ENCODE peak calls at places on chromosome 13, in nine cellular contexts. O, I, B, V, A, T, N, L and S are unnamed samples. For H3K27me3, the result is how much of the 10 kb centered on the place peaks cover.

GRCh38 chr13:45331123-45331619 is 9.8 kb downstream of the TPT1 start:
- DNase-seq in A (no peak), O (no peak), N (no peak), B (no peak), T (no peak), L (no peak), I (no peak), V (no peak), S (no peak)

GRCh38 chr13:31204592-31204991 is 4.8 kb downstream of the B3GLCT start:
- DNase-seq in I (no peak), V (peak), T (no peak), B (peak), O (no peak), L (no peak), A (peak), N (no peak), S (no peak)

GRCh38 chr13:113918580-113918979 is 54.7 kb upstream of the GAS6 start:
- DNase-seq in V (no peak), B (no peak), I (peak), T (peak), A (no peak), O (no peak), L (peak), N (no peak), S (no peak)

GRCh38 chr13:83796364-83796763 is 85.9 kb downstream of the SLITRK1 start:
- DNase-seq in O (no peak), T (no peak), V (no peak), I (no peak), N (no peak), B (no peak), A (no peak), L (no peak), S (no peak)

GRCh38 chr13:26460652-26461051 is 96.8 kb upstream of the WASF3 start:
- DNase-seq in L (no peak), O (no peak), A (no peak), T (no peak), B (no peak), I (no peak), V (no peak), N (peak), S (no peak)

GRCh38 chr13:106818971-106819370 is 251.0 kb upstream of the ARGLU1 start:
- DNase-seq in L (no peak), N (no peak), B (no peak), O (no peak), T (no peak), V (no peak), A (no peak), I (no peak), S (no peak)

GRCh38 chr13:50323440-50324070 is 308.3 kb downstream of the KCNRG start:
- DNase-seq in T (no peak), I (no peak), B (peak), A (peak), O (no peak), N (no peak), V (no peak), L (no peak), S (peak)

GRCh38 chr13:24042710-24043440 is 117.6 kb upstream of the SPATA13 start:
- DNase-seq in A (no peak), N (no peak), L (no peak), I (no peak), T (no peak), V (no peak), B (no peak), O (no peak), S (no peak)

GRCh38 chr13:73341748-73342147 is 282.9 kb downstream of the KLF5 start:
- DNase-seq in V (no peak), T (no peak), A (no peak), L (no peak), I (no peak), O (no peak), N (no peak), B (peak), S (no peak)

GRCh38 chr13:72290962-72291681 is 424.1 kb upstream of the DACH1 start:
- DNase-seq in T (no peak), B (peak), V (no peak), O (no peak), I (no peak), L (no peak), N (no peak), A (peak), S (no peak)

GRCh38 chr13:93496985-93497673 is 270.5 kb downstream of the GPC6 start:
- DNase-seq in O (no peak), L (no peak), I (no peak), A (no peak), T (no peak), B (no peak), N (no peak), V (no peak), S (no peak)

GRCh38 chr13:43782686-43783085 is 4.1 kb downstream of the ENOX1 start:
- DNase-seq in T (no peak), I (no peak), A (no peak), O (no peak), L (no peak), B (no peak), N (no peak), V (no peak), S (no peak)

GRCh38 chr13:39688699-39689405 is 33.4 kb downstream of the COG6 start:
- DNase-seq in T (no peak), L (no peak), V (no peak), O (peak), I (no peak), A (no peak), N (no peak), B (no peak), S (no peak)

GRCh38 chr13:31208554-31209122 is 8.9 kb downstream of the B3GLCT start:
- DNase-seq in N (no peak), I (no peak), A (no peak), L (no peak), T (no peak), V (no peak), O (no peak), B (no peak), S (no peak)

GRCh38 chr13:26482451-26483197 is 74.9 kb upstream of the WASF3 start:
- DNase-seq in O (peak), T (peak), N (no peak), V (peak), A (no peak), I (peak), L (peak), B (peak), S (no peak)

GRCh38 chr13:95536629-95537241 is 15.8 kb upstream of the CLDN10 start:
- DNase-seq in O (no peak), V (no peak), A (no peak), I (no peak), B (peak), T (no peak), N (no peak), L (no peak), S (no peak)

GRCh38 chr13:114019367-114019766 is 45.5 kb upstream of the C13orf46 start:
- DNase-seq in B (no peak), O (no peak), A (no peak), I (no peak), L (no peak), N (no peak), T (no peak), V (peak), S (no peak)

GRCh38 chr13:40145139-40145538 is 489.7 kb downstream of the COG6 start:
- DNase-seq in B (no peak), L (no peak), I (no peak), N (no peak), T (no peak), O (no peak), V (no peak), A (no peak), S (no peak)

GRCh38 chr13:113616991-113617749 is 32.6 kb downstream of the TFDP1 start:
- DNase-seq in T (no peak), A (no peak), O (no peak), N (no peak), V (no peak), B (no peak), L (no peak), I (no peak), S (no peak)

GRCh38 chr13:29925457-29925856 is 75.0 kb upstream of the UBL3 start:
- DNase-seq in I (peak), A (no peak), V (no peak), O (no peak), L (peak), B (peak), T (peak), N (peak), S (no peak)

GRCh38 chr13:33927315-33927714 is 109.4 kb downstream of the RFC3 start:
- DNase-seq in T (no peak), B (peak), N (no peak), V (no peak), O (no peak), I (no peak), L (no peak), A (no peak), S (no peak)

GRCh38 chr13:33218020-33218419 is 67.5 kb downstream of the STARD13 start:
- DNase-seq in T (no peak), B (peak), N (no peak), V (no peak), L (no peak), O (no peak), I (no peak), A (no peak), S (no peak)

GRCh38 chr13:50208826-50209335 is 193.6 kb downstream of the KCNRG start:
- DNase-seq in A (no peak), L (peak), N (peak), T (no peak), B (peak), I (no peak), V (peak), O (peak), S (peak)

GRCh38 chr13:24225062-24225461 is 64.5 kb downstream of the SPATA13 start:
- DNase-seq in I (no peak), N (no peak), B (no peak), A (no peak), V (no peak), O (no peak), T (no peak), L (no peak), S (no peak)

GRCh38 chr13:101711307-101712025 is 259.0 kb downstream of the ITGBL1 start:
- DNase-seq in N (no peak), A (no peak), T (no peak), B (no peak), L (no peak), V (no peak), I (no peak), O (no peak), S (no peak)

GRCh38 chr13:83325454-83325853 is 556.8 kb downstream of the SLITRK1 start:
- DNase-seq in L (no peak), T (no peak), V (no peak), A (no peak), O (no peak), I (no peak), N (no peak), B (peak), S (peak)

GRCh38 chr13:67977081-67977480 is 746.9 kb upstream of the PCDH9 start:
- DNase-seq in I (no peak), B (no peak), V (no peak), N (no peak), O (no peak), L (no peak), A (no peak), T (no peak), S (no peak)

GRCh38 chr13:74575729-74576125 is 441.5 kb upstream of the KLF12 start:
- DNase-seq in V (peak), A (no peak), L (peak), N (peak), I (peak), O (peak), B (peak), T (no peak), S (no peak)

GRCh38 chr13:112212533-112212932 is 145.6 kb downstream of the SOX1 start:
- DNase-seq in L (no peak), O (no peak), I (no peak), A (no peak), V (no peak), B (no peak), N (no peak), T (no peak), S (no peak)
- H3K27me3 ChIP-seq in L (under half), O (under half), I (under half), A (under half), V (under half), B (under half), N (under half), T (under half), S (under half)

GRCh38 chr13:111049791-111050538 is 65.1 kb upstream of the ARHGEF7 start:
- DNase-seq in O (no peak), T (no peak), A (no peak), L (peak), V (peak), N (peak), I (no peak), B (peak), S (no peak)
- TF ChIP-seq CTCF in O (peak), T (peak), A (peak), L (peak), V (peak), N (peak), I (peak), B (peak), S (peak)

DNA sequence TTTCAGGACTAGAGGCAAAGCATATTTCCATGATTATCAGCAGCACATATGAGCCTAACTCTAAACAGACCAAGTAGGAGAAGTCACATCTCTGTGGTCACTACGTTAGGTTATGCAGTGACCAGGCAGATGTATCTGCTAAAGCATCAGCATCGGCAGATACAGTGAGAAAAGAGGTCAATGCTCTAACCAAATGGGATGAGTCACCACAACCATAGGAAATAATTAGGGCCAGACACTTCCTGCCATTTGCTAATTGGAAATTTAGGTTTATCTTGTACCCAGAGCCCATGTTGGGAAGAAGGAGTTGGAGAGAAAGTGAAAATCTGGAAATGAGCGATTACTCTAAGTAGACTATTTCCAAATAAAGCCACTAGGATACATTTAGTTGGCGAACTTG is 104.2 kb upstream of the CSNK1A1L start:
- DNase-seq in V (no peak), I (no peak), T (no peak), A (no peak), O (no peak), L (no peak), B (no peak), N (no peak), S (no peak)
- H3K4me3 ChIP-seq in V (no peak), I (no peak), T (no peak), A (no peak), O (no peak), L (no peak), B (no peak), N (no peak), S (no peak)

GRCh38 chr13:35478384-35479222 is 2.1 kb upstream of the MAB21L1 start:
- DNase-seq in L (no peak), V (no peak), N (no peak), O (no peak), B (no peak), I (no peak), A (no peak), T (no peak), S (no peak)
- H3K27me3 ChIP-seq in L (under half), V (under half), N (under half), O (under half), B (under half), I (under half), A (under half), T (under half), S (half or more)

DNA sequence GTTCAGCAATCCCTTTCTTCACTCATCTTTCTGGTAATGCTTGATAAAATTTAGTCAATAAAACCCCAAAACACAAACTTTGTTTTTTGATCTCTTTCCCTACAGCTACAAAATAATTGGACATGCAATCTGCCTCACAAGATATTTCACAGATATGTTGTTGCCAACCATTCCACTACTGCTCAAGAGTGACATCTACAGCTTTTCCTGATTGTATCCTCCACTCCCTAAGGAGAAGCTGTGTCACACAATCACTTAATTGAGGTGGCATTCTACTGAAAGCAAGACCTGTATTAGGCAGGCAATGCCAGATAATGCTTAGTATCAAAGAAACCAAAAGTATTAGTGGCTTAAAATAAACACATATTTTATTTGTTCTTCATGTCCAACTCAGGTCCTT is 1646.2 kb upstream of the SPRY2 start:
- DNase-seq in L (no peak), B (no peak), I (no peak), N (no peak), T (no peak), V (no peak), A (no peak), O (no peak), S (no peak)
- TF ChIP-seq CTCF in L (no peak), B (peak), I (no peak), N (no peak), T (no peak), V (no peak), A (no peak), O (no peak), S (no peak)

GRCh38 chr13:63370101-63370500 is 1954.5 kb upstream of the PCDH20 start:
- DNase-seq in L (no peak), V (no peak), T (no peak), I (no peak), N (no peak), A (no peak), O (no peak), B (no peak), S (no peak)

GRCh38 chr13:63367522-63368198 is 1952.0 kb upstream of the PCDH20 start:
- DNase-seq in N (no peak), A (no peak), B (no peak), L (no peak), T (no peak), O (no peak), I (no peak), V (no peak), S (no peak)

GRCh38 chr13:63364159-63364558 is 1948.5 kb upstream of the PCDH20 start:
- DNase-seq in A (no peak), L (no peak), N (no peak), I (no peak), B (no peak), O (no peak), V (no peak), T (no peak), S (no peak)
- H3K4me3 ChIP-seq in A (no peak), L (no peak), N (no peak), I (no peak), B (no peak), O (no peak), V (no peak), T (no peak), S (no peak)